ENCODE peak calls at places on chromosomes 4 and X, in ten cellular contexts. S, G, L, Q, O, C, E, A, U and I are unnamed samples.
A peak's percentile ranks its signal among the peaks of the same experiment; 100 is the strongest.

GRCh38 chrX:153909024-153909979 is 4.8 kb downstream of the AVPR2 start:
- DNase-seq in S (no peak), G (no peak), L (no peak), Q (no peak), O (peak; percentile 73), C (no peak), E (no peak), A (no peak), U (no peak), I (peak; percentile 42)

GRCh38 chr4:126916626-126917140 is 716.1 kb upstream of the INTU start:
- DNase-seq in S (no peak), G (no peak), L (no peak), Q (no peak), O (no peak), C (no peak), E (no peak), A (peak; percentile 86), U (no peak), I (no peak)

GRCh38 chr4:180557348-180557747 is 1685.9 kb upstream of the TENM3 start:
- DNase-seq in S (no peak), G (no peak), L (no peak), Q (peak; percentile 0), O (no peak), C (peak; percentile 15), E (no peak), A (no peak), U (no peak), I (no peak)

GRCh38 chr4:153222162-153222789 is 18.0 kb downstream of the TRIM2 start:
- DNase-seq in S (peak; percentile 57), G (no peak), L (peak; percentile 83), Q (no peak), O (no peak), C (no peak), E (peak; percentile 74), A (peak; percentile 87), U (peak; percentile 44), I (peak; percentile 55)

GRCh38 chr4:98939446-98939845 is 10.5 kb upstream of the EIF4E start:
- DNase-seq in S (no peak), G (no peak), L (no peak), Q (no peak), O (no peak), C (no peak), E (no peak), A (no peak), U (no peak), I (no peak)

GRCh38 chrX:39688576-39689373 is 409.0 kb downstream of the BCOR start:
- DNase-seq in S (peak; percentile 73), G (no peak), L (no peak), Q (peak; percentile 23), O (peak; percentile 82), C (no peak), E (peak; percentile 66), A (peak; percentile 7), U (peak; percentile 57), I (peak; percentile 80)

GRCh38 chr4:95086532-95086931 is 328.8 kb downstream of the BMPR1B start:
- DNase-seq in S (no peak), G (no peak), L (no peak), Q (no peak), O (no peak), C (no peak), E (no peak), A (no peak), U (no peak), I (no peak)

GRCh38 chr4:17324431-17324830 is 187.5 kb downstream of the QDPR start:
- DNase-seq in S (no peak), G (no peak), L (no peak), Q (no peak), O (peak; percentile 67), C (peak; percentile 29), E (peak; percentile 68), A (peak; percentile 77), U (peak; percentile 25), I (no peak)

DNA sequence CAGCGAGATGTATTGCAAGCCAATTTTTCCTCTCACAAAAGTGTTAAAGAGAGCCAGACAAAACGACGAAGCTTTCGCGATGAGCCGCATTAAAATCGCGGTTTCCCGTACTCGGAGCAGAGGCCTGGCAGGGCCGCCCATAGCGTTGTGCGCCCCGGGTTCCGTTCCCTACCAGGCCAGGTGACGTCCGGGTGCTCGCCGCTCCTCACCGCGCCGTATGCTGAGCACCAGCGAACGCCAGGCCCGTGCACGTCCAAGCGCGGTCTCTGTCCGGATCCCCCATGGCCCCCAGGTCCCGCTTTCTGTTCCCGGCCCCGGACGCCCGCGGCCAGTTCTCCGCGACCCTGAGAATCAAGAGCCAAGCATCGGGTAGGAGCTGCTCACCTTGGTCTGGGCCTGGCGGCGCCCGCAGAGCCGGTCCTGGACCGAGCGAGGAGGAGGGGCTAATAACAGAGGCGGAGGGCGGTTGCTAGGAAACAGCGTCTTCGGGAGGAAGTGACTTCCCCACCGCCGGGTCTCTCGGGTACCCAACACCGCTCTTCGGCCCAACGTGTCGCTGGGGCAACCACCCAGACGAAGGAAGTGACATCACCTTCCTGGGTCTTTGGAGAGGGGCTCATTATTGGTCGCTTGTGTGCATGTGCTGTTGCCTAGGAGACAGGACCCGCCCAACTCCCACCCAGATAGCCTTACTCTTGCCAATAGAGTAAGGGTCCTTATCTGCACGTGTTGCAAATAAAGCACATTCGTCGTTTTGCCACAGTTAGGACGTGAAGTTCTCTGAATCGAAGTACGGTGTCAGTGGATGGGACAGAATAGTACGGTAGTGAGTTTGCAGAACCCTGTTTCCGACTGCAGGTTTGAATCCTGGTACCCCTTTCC is at the start of gene MAP9:
- DNase-seq in S (peak; percentile 81), G (peak; percentile 78), L (peak; percentile 84), Q (peak; percentile 70), O (no peak), C (no peak), E (peak; percentile 84), A (peak; percentile 93), U (peak; percentile 98), I (peak; percentile 94)
- TF ChIP-seq POLR2A in S (no peak), G (peak; percentile 28), L (no peak), Q (peak; percentile 33), O (no peak), C (no peak), E (no peak), A (no peak), U (peak; percentile 57), I (no peak)

DNA sequence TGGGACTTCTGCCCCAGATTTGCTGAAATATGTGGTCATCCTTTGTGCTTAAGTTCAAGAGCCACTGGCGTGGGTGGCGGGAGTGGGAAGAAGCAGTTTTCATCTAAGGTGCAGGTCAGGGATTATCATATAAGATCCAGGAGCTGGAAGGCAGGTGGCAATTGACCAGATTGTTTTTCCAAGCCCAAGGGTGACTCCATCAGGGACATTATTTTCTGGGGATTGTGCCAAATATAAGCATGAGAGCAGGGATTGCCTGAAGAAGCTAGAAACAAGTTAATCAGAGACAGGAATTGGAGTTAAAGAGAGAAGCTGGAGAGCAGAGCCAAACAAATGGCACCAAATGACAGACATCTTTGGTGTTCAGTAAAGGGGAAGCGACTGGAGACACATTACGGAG is 19.4 kb upstream of the SEL1L3 start:
- DNase-seq in S (no peak), G (no peak), L (peak; percentile 15), Q (no peak), O (no peak), C (no peak), E (no peak), A (no peak), U (no peak), I (no peak)
- H3K4me1 ChIP-seq in S (no peaks in the 10 kb centered on the region), G (peaks cover 46% of the 10 kb centered on the region), L (no peaks in the 10 kb centered on the region), Q (no peaks in the 10 kb centered on the region), O (no peaks in the 10 kb centered on the region), C (no peaks in the 10 kb centered on the region), E (no peaks in the 10 kb centered on the region), A (peaks cover 19% of the 10 kb centered on the region), U (no peaks in the 10 kb centered on the region), I (no peaks in the 10 kb centered on the region)

GRCh38 chrX:45765281-45765680 is 564.6 kb upstream of the DIPK2B start:
- DNase-seq in S (no peak), G (no peak), L (no peak), Q (no peak), O (no peak), C (no peak), E (no peak), A (no peak), U (no peak), I (no peak)

GRCh38 chrX:45761920-45762319 is 561.2 kb upstream of the DIPK2B start:
- DNase-seq in S (no peak), G (no peak), L (no peak), Q (no peak), O (no peak), C (no peak), E (no peak), A (no peak), U (no peak), I (no peak)

GRCh38 chrX:45765726-45766125 is 565.0 kb upstream of the DIPK2B start:
- DNase-seq in S (no peak), G (no peak), L (no peak), Q (no peak), O (no peak), C (no peak), E (no peak), A (no peak), U (no peak), I (no peak)

GRCh38 chrX:45760187-45760742 is 559.6 kb upstream of the DIPK2B start:
- DNase-seq in S (no peak), G (no peak), L (no peak), Q (no peak), O (no peak), C (no peak), E (no peak), A (no peak), U (no peak), I (no peak)

DNA sequence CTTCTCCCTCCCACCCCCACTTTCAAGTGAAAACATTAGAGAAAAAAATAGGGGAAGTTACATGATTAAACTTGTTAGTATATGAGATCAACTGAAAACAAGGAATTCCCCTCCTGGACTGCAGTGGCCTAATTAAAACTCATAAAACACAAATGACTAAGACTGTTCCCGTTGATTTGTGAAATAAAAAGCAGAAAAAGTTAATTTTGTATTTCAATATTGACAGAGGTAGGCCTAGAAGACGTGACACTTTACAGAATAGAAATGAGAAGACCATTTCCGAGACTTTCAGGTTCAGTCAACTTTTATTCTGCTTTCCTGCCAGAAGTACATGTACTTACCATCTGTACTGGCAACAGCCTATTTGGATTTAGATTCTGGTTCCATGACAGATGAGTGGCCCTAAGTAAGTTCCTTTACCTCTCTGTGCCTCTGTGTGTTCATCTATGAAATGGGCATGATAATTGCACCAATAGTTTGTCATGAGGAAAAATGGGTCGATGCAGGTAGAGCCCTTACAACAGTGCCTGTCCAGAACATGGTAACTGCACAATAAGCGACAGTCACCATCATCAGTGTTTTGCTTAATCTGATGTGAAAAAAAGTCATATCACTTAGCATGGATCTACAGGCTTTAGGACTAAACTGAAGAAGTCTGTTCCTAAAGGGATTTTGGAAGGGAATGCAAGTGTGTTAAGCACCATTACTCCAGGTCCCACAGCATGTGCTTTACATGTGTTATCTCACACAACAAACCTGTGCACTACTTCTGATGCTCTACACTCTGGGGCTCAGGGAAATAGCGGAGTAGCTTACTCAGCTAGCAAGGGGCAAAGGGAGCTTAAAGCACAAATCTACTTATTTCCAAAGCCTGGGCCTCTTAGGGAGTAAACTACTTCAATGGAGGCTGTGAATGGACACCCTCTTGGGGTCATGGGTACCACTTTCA is 562.3 kb upstream of the DIPK2B start:
- DNase-seq in S (no peak), G (peak; percentile 45), L (no peak), Q (no peak), O (no peak), C (no peak), E (no peak), A (no peak), U (no peak), I (no peak)
- TF ChIP-seq POLR2A in S (no peak), G (no peak), L (no peak), Q (no peak), O (no peak), C (no peak), E (no peak), A (no peak), U (no peak), I (no peak)

DNA sequence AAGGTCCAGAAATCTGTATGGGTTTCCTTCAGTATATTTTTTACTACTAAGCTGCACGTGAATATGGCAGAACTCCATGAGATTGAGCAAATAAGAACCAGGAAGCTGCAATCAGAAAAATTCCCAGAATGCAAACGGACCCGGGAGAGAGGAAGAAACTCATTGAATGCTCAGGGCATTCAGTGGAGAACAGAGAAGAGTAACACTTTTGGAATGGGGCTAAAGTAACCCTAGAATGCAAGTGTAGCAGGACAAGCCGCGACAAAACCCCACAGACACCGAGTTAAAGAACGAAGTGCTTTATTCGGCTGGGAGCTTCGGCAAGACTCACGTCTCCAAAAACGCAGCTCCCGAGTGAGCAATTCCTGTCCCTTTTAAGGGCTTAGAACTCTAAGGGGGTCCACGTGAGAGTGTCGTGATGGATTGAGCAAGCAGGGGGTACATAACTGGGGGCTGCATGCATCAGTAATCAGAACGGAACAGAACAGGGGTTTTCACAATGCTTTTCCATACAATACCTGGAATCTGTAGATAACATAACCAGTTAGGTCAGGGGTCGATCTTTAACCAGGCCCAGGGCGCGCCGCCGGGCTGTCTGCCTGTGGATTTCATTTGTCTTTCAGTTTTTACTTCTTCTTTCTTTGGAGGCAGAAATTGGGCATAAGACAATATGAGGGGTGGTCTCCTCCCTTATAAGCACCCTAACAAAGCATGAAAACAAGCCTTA is 56.4 kb downstream of the RAB28 start:
- DNase-seq in S (no peak), G (no peak), L (no peak), Q (no peak), O (no peak), C (no peak), E (no peak), A (peak; percentile 13), U (no peak), I (no peak)
- H3K4me1 ChIP-seq in S (no peaks in the 10 kb centered on the region), G (no peaks in the 10 kb centered on the region), L (no peaks in the 10 kb centered on the region), Q (no peaks in the 10 kb centered on the region), O (peaks cover 15% of the 10 kb centered on the region), C (no peaks in the 10 kb centered on the region), E (no peaks in the 10 kb centered on the region), A (no peaks in the 10 kb centered on the region), U (peaks cover 16% of the 10 kb centered on the region), I (no peaks in the 10 kb centered on the region)